ENCODE peak calls at places on chromosomes 2 and 18, in five cellular contexts. U, W, M, E and Y are unnamed samples.

GRCh38 chr2:100784681-100785080 is 35.3 kb upstream of the NPAS2 start:
- DNase-seq in U (no peak), W (no peak), M (no peak), E (no peak), Y (no peak)

GRCh38 chr2:226337941-226338605 is 461.5 kb downstream of the IRS1 start:
- DNase-seq in U (no peak), W (no peak), M (no peak), E (no peak), Y (no peak)

GRCh38 chr2:133657591-133657990 is 89.3 kb upstream of the NCKAP5 start:
- DNase-seq in U (no peak), W (no peak), M (no peak), E (no peak), Y (no peak)

GRCh38 chr2:163471947-163472346 is 263.9 kb downstream of the FIGN start:
- DNase-seq in U (peak), W (no peak), M (no peak), E (peak), Y (peak)

GRCh38 chr18:69936191-69936558 is 11.5 kb downstream of the CD226 start:
- DNase-seq in U (no peak), W (no peak), M (no peak), E (no peak), Y (no peak)

GRCh38 chr2:128630974-128631697 is 312.5 kb upstream of the HS6ST1 start:
- DNase-seq in U (no peak), W (no peak), M (no peak), E (no peak), Y (no peak)

GRCh38 chr18:46019956-46020355 is 52.1 kb downstream of the PSTPIP2 start:
- DNase-seq in U (no peak), W (no peak), M (no peak), E (no peak), Y (no peak)

GRCh38 chr2:185787530-185788145 is 49.0 kb downstream of the FSIP2 start:
- DNase-seq in U (peak), W (no peak), M (no peak), E (peak), Y (no peak)

GRCh38 chr18:60892855-60893254 is 440.4 kb upstream of the CDH20 start:
- DNase-seq in U (peak), W (peak), M (no peak), E (peak), Y (no peak)

GRCh38 chr2:47076586-47077441 is 78.3 kb downstream of the STPG4 start:
- DNase-seq in U (peak), W (peak), M (no peak), E (peak), Y (no peak)

DNA sequence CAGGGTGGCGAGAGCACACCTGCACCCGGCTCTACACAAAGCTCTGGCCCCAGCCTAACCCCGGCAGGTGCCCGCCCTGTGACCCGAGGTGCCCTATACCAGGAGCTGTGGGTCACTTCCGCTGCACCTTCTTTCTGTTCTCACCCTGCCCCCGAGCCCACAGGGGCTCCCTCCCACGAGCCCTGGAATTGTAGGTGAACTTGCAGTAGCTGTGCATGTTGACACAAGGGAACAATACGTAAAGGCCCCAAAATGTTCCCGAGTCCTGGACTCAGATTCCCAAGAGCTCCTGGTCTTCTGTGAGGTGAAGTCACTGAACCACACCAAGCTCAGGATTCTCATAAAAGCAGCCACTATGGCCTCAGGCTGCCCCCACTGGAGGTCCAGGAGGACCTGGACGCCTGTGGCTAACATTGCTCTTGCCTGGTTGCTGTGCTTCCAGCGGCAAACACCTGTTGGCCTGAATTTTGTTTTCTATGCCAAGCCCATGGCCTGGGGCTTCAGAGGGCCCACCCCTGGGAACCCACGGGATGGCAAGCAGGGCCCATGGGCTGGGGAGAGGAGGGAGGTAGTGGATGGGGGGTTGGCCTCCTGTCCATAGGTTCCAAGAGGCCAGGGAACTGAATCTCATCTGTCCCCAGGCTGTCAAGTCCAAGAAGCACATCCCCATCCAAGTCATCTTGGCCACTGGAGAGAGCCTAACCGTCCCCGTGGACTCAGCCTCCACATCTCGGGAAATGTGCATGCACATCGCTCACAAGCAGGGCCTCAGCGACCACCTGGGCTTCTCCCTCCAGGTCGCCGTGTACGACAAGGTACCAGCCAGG is 23.2 kb upstream of the GPR17 start:
- DNase-seq in U (no peak), W (no peak), M (no peak), E (no peak), Y (no peak)
- TF ChIP-seq EZH2phosphoT487 in U (no peak), W (no peak), M (no peak), E (no peak), Y (no peak)

DNA sequence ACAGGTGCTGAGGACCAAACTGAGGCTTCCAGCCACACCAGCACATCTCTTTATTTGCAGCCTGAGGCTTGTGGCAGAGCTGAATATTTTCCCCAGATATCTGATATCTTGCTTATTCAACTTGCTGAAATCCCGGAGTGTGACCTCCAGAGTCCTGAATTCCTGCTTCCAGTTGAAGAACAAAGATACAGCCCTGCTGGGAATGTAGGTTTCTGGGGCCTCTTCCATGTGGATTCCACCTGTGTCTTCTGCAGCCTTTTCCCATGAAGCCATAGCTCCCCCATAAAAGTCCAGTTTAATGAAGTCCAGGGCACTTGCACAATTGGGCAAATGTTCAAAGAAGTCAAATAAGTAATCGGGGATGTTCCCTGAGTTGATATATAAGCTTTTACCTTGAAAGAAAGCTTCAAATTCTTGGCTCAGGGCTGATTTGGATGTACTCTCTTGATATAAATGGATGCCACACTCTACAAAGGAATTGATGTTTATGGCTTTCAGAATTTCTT is 14.9 kb downstream of the NLRC4 start:
- DNase-seq in U (no peak), W (no peak), M (no peak), E (no peak), Y (no peak)
- TF ChIP-seq EZH2phosphoT487 in U (no peak), W (no peak), M (no peak), E (no peak), Y (no peak)

GRCh38 chr18:3511980-3512379 is 62.0 kb downstream of the TGIF1 start:
- DNase-seq in U (peak), W (no peak), M (no peak), E (peak), Y (no peak)

GRCh38 chr18:3510024-3510423 is 60.1 kb downstream of the TGIF1 start:
- DNase-seq in U (no peak), W (no peak), M (no peak), E (no peak), Y (no peak)

GRCh38 chr18:3510896-3511295 is 60.9 kb downstream of the TGIF1 start:
- DNase-seq in U (no peak), W (no peak), M (no peak), E (no peak), Y (no peak)

GRCh38 chr18:3504637-3505036 is 54.7 kb downstream of the TGIF1 start:
- DNase-seq in U (no peak), W (no peak), M (no peak), E (no peak), Y (no peak)

DNA sequence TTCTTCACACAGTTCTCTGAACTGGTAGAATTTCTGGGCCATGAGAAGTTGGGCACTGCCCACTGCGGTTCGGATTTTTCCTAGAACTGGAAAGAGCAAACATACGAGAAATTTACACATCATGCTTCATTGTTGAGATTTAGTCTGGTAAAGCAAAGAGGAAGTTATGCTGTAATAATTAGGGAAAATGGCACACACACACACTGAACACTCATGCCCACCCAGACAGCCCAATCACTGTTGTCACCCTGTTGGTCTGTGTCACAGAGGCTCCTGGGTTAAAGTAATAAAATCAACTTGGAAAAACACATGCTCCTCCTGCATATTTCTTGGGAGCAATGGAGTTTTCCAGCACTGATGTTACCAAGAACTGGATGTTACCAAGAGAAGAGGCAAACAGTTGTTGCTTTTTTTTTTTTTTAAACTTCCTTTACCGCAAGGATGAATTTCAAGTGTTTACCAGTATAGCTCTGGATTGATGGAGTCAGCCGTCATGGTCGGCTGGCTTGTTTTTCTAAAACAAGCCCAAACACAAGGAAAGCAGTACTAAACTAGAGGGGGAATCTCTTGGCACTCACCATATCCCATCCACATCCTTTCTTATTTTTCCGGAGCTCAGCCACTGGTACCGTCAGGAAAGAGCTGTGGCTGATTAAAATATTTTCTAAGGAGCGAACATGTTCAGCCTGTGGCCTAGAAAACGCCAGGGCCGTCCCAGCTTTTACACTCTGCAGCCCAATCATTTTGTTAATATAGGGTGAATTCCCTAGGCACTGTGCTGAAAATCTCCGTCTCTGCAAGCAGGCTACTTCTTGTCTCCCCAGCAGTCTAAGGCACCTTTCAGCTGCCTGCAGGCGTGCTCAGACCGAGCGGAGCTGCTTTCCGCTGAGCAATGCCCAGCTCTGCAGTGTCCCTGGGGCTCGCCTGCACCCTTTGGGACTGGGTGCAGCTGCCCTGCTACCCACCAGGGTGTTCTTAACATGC is 58.9 kb downstream of the TGIF1 start:
- DNase-seq in U (no peak), W (no peak), M (no peak), E (no peak), Y (peak)
- TF ChIP-seq EZH2phosphoT487 in U (no peak), W (no peak), M (no peak), E (no peak), Y (no peak)

DNA sequence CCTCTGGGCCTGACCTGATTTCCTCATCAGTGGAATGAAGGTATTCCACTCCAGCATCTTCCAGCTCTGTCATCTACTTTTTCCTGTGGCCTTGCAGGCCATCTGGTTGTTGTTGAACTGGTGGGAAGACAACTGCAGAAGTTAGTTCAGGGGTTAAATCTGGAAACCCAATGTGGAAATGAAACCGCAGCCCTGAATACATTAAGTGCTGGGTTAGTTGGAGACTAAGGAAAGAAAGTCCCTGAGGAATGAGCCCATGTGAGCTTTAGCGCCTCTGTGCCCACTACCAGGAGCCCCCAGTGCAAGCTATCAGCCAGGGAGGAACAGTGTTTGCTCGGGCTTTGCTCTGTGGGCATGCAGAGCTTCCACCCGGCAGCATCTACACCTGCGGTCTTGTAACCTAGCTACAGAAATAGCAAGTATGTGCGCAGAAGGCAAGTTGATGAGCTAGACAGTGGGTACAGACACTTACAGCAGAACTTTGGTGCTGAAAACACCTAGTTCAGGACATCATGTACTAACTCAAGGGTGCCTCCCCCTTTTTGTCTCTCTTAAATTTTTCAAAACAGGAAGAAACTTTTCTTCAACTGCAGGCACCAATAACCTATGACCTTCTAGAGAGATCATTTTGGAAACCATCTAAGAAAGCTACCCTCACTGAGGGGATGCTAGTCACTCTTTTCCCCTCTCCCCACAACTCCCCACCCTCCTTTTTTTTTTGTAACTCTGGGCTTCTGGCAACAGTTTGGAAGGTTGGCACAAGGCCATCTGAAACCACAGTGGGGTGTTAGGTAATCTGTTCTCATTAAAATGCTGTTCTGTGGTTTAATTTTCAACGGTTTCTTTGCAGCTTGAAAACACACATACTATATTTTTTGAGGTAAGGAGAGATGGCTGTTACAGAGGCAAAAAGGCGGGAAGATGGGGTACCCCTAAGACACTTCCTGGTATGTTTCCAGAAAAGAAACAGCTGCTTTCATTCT is 18.3 kb upstream of the CXCR4 start:
- DNase-seq in U (no peak), W (no peak), M (peak), E (no peak), Y (no peak)
- TF ChIP-seq EZH2phosphoT487 in U (no peak), W (no peak), M (no peak), E (no peak), Y (no peak)

DNA sequence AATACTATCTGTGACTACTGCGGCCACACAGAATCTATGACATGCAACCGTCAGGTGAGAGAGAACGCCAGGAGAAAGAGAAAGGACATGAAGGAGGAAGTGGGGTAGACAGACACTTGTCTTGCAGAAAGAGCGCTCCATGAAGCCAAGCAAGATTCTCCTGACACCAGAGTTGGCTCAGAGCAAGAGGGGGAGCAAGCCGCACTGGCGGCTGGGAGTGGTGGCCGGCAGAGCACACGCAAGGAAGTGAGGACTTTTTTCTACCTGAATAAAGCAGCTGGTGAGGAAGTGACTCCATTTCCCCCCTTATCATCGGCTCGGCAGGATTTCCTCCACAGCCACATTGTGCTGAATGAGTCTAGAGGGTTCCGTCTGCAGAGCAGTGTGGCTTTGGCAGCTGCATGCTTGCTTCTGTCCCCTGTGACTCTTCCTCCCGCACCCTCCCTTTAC is 181.5 kb downstream of the BCL2 start:
- DNase-seq in U (no peak), W (no peak), M (peak), E (no peak), Y (no peak)
- TF ChIP-seq EZH2phosphoT487 in U (no peak), W (no peak), M (no peak), E (no peak), Y (no peak)

GRCh38 chr2:217068677-217069250 is 208.9 kb upstream of the TNP1 start:
- DNase-seq in U (no peak), W (no peak), M (no peak), E (no peak), Y (no peak)

GRCh38 chr2:217067787-217068186 is 207.9 kb upstream of the TNP1 start:
- DNase-seq in U (no peak), W (no peak), M (no peak), E (no peak), Y (no peak)

GRCh38 chr2:217066510-217067270 is 206.8 kb upstream of the TNP1 start:
- DNase-seq in U (no peak), W (no peak), M (no peak), E (no peak), Y (no peak)

GRCh38 chr2:217064234-217065103 is 204.6 kb upstream of the TNP1 start:
- DNase-seq in U (no peak), W (no peak), M (no peak), E (peak), Y (peak)

GRCh38 chr2:217065695-217066405 is 206.0 kb upstream of the TNP1 start:
- DNase-seq in U (peak), W (no peak), M (no peak), E (peak), Y (no peak)
- TF ChIP-seq EZH2phosphoT487 in U (no peak), W (no peak), M (no peak), E (peak), Y (no peak)